ENCODE peak calls at places on chromosomes 5 and 9, in six cellular contexts. One of them, this sample, is unnamed.

GRCh38 chr5:105817906-105818305 is 1852.8 kb downstream of the EFNA5 start:
- DNase-seq in EH: no peak
- DNase-seq in HuH-7: no peak
- DNase-seq in activated CD4-positive, alpha-beta T cell treated with anti-CD3 and anti-CD28 coated beads, Interleukin-2, amount 50 U/mL, for 1 hour: no peak
- DNase-seq in T-helper 1 cell: no peak
- DNase-seq in SW 1271: no peak
- DNase-seq in this sample: no peak

GRCh38 chr5:65489119-65489518 is 7.4 kb upstream of the ADAMTS6 start:
- DNase-seq in EH: no peak
- DNase-seq in HuH-7: no peak
- DNase-seq in activated CD4-positive, alpha-beta T cell treated with anti-CD3 and anti-CD28 coated beads, Interleukin-2, amount 50 U/mL, for 1 hour: no peak
- DNase-seq in T-helper 1 cell: no peak
- DNase-seq in SW 1271: no peak
- DNase-seq in this sample: no peak

GRCh38 chr9:12784461-12785250 is 9.8 kb downstream of the LURAP1L start:
- DNase-seq in EH: peak; percentile 91
- DNase-seq in HuH-7: no peak
- DNase-seq in activated CD4-positive, alpha-beta T cell treated with anti-CD3 and anti-CD28 coated beads, Interleukin-2, amount 50 U/mL, for 1 hour: no peak
- DNase-seq in T-helper 1 cell: no peak
- DNase-seq in SW 1271: peak; percentile 76
- DNase-seq in this sample: no peak

GRCh38 chr9:78919701-78920100 is 622.8 kb downstream of the PSAT1 start:
- DNase-seq in EH: no peak
- DNase-seq in HuH-7: no peak
- DNase-seq in activated CD4-positive, alpha-beta T cell treated with anti-CD3 and anti-CD28 coated beads, Interleukin-2, amount 50 U/mL, for 1 hour: no peak
- DNase-seq in T-helper 1 cell: no peak
- DNase-seq in SW 1271: no peak
- DNase-seq in this sample: no peak

GRCh38 chr5:116922532-116922931 is 347.9 kb upstream of the SEMA6A start:
- DNase-seq in EH: no peak
- DNase-seq in HuH-7: no peak
- DNase-seq in activated CD4-positive, alpha-beta T cell treated with anti-CD3 and anti-CD28 coated beads, Interleukin-2, amount 50 U/mL, for 1 hour: no peak
- DNase-seq in T-helper 1 cell: no peak
- DNase-seq in SW 1271: no peak
- DNase-seq in this sample: no peak

GRCh38 chr5:37966291-37966690 is 126.5 kb upstream of the GDNF start:
- DNase-seq in EH: peak; percentile 36
- DNase-seq in HuH-7: no peak
- DNase-seq in activated CD4-positive, alpha-beta T cell treated with anti-CD3 and anti-CD28 coated beads, Interleukin-2, amount 50 U/mL, for 1 hour: no peak
- DNase-seq in T-helper 1 cell: no peak
- DNase-seq in SW 1271: no peak
- DNase-seq in this sample: no peak

GRCh38 chr9:79166005-79166404 is 405.8 kb upstream of the TLE4 start:
- DNase-seq in EH: peak; percentile 81
- DNase-seq in HuH-7: peak; percentile 29
- DNase-seq in activated CD4-positive, alpha-beta T cell treated with anti-CD3 and anti-CD28 coated beads, Interleukin-2, amount 50 U/mL, for 1 hour: no peak
- DNase-seq in T-helper 1 cell: no peak
- DNase-seq in SW 1271: no peak
- DNase-seq in this sample: no peak

GRCh38 chr5:168798065-168799023 is 219.2 kb upstream of the PANK3 start:
- DNase-seq in EH: no peak
- DNase-seq in HuH-7: no peak
- DNase-seq in activated CD4-positive, alpha-beta T cell treated with anti-CD3 and anti-CD28 coated beads, Interleukin-2, amount 50 U/mL, for 1 hour: no peak
- DNase-seq in T-helper 1 cell: no peak
- DNase-seq in SW 1271: no peak
- DNase-seq in this sample: no peak

GRCh38 chr5:170519500-170519899 is 15.7 kb downstream of the KCNIP1 start:
- DNase-seq in EH: no peak
- DNase-seq in HuH-7: no peak
- DNase-seq in activated CD4-positive, alpha-beta T cell treated with anti-CD3 and anti-CD28 coated beads, Interleukin-2, amount 50 U/mL, for 1 hour: no peak
- DNase-seq in T-helper 1 cell: no peak
- DNase-seq in SW 1271: no peak
- DNase-seq in this sample: no peak

GRCh38 chr5:111242606-111243005 is 18.4 kb downstream of the CAMK4 start:
- DNase-seq in EH: no peak
- DNase-seq in HuH-7: no peak
- DNase-seq in activated CD4-positive, alpha-beta T cell treated with anti-CD3 and anti-CD28 coated beads, Interleukin-2, amount 50 U/mL, for 1 hour: no peak
- DNase-seq in T-helper 1 cell: no peak
- DNase-seq in SW 1271: no peak
- DNase-seq in this sample: no peak

GRCh38 chr9:35667939-35668338 is 2.9 kb upstream of the ARHGEF39 start:
- DNase-seq in EH: no peak
- DNase-seq in HuH-7: no peak
- DNase-seq in activated CD4-positive, alpha-beta T cell treated with anti-CD3 and anti-CD28 coated beads, Interleukin-2, amount 50 U/mL, for 1 hour: no peak
- DNase-seq in T-helper 1 cell: no peak
- DNase-seq in SW 1271: no peak
- DNase-seq in this sample: no peak

GRCh38 chr5:16461782-16462181 is 3.8 kb downstream of the ZNF622 start:
- DNase-seq in EH: peak; percentile 97
- DNase-seq in HuH-7: no peak
- DNase-seq in activated CD4-positive, alpha-beta T cell treated with anti-CD3 and anti-CD28 coated beads, Interleukin-2, amount 50 U/mL, for 1 hour: no peak
- DNase-seq in T-helper 1 cell: no peak
- DNase-seq in SW 1271: peak; percentile 78
- DNase-seq in this sample: no peak

GRCh38 chr9:87891754-87892153 is 9.1 kb downstream of the SPATA31E1 start:
- DNase-seq in EH: no peak
- DNase-seq in HuH-7: no peak
- DNase-seq in activated CD4-positive, alpha-beta T cell treated with anti-CD3 and anti-CD28 coated beads, Interleukin-2, amount 50 U/mL, for 1 hour: no peak
- DNase-seq in T-helper 1 cell: no peak
- DNase-seq in SW 1271: no peak
- DNase-seq in this sample: no peak

GRCh38 chr5:16536246-16536645 is 70.6 kb upstream of the ZNF622 start:
- DNase-seq in EH: peak; percentile 35
- DNase-seq in HuH-7: no peak
- DNase-seq in activated CD4-positive, alpha-beta T cell treated with anti-CD3 and anti-CD28 coated beads, Interleukin-2, amount 50 U/mL, for 1 hour: no peak
- DNase-seq in T-helper 1 cell: no peak
- DNase-seq in SW 1271: no peak
- DNase-seq in this sample: no peak

GRCh38 chr9:7273575-7273974 is 515.8 kb downstream of the KDM4C start:
- DNase-seq in EH: peak; percentile 28
- DNase-seq in HuH-7: no peak
- DNase-seq in activated CD4-positive, alpha-beta T cell treated with anti-CD3 and anti-CD28 coated beads, Interleukin-2, amount 50 U/mL, for 1 hour: no peak
- DNase-seq in T-helper 1 cell: no peak
- DNase-seq in SW 1271: no peak
- DNase-seq in this sample: no peak

GRCh38 chr5:138601444-138601843 is 26.2 kb upstream of the HSPA9 start:
- DNase-seq in EH: peak; percentile 87
- DNase-seq in HuH-7: no peak
- DNase-seq in activated CD4-positive, alpha-beta T cell treated with anti-CD3 and anti-CD28 coated beads, Interleukin-2, amount 50 U/mL, for 1 hour: no peak
- DNase-seq in T-helper 1 cell: peak; percentile 41
- DNase-seq in SW 1271: peak; percentile 12
- DNase-seq in this sample: no peak

GRCh38 chr5:1164696-1165630 is 36.4 kb upstream of the SLC6A19 start:
- DNase-seq in EH: no peak
- DNase-seq in HuH-7: no peak
- DNase-seq in activated CD4-positive, alpha-beta T cell treated with anti-CD3 and anti-CD28 coated beads, Interleukin-2, amount 50 U/mL, for 1 hour: no peak
- DNase-seq in T-helper 1 cell: no peak
- DNase-seq in SW 1271: no peak
- DNase-seq in this sample: no peak

GRCh38 chr5:168656633-168657032 is 77.5 kb upstream of the PANK3 start:
- DNase-seq in EH: peak; percentile 56
- DNase-seq in HuH-7: no peak
- DNase-seq in activated CD4-positive, alpha-beta T cell treated with anti-CD3 and anti-CD28 coated beads, Interleukin-2, amount 50 U/mL, for 1 hour: no peak
- DNase-seq in T-helper 1 cell: no peak
- DNase-seq in SW 1271: no peak
- DNase-seq in this sample: no peak

GRCh38 chr5:174608631-174609097 is 115.7 kb upstream of the MSX2 start:
- DNase-seq in EH: no peak
- DNase-seq in HuH-7: no peak
- DNase-seq in activated CD4-positive, alpha-beta T cell treated with anti-CD3 and anti-CD28 coated beads, Interleukin-2, amount 50 U/mL, for 1 hour: no peak
- DNase-seq in T-helper 1 cell: no peak
- DNase-seq in SW 1271: no peak
- DNase-seq in this sample: no peak

GRCh38 chr9:104831681-104832080 is 67.8 kb downstream of the NIPSNAP3B start:
- DNase-seq in EH: peak; percentile 69
- DNase-seq in HuH-7: no peak
- DNase-seq in activated CD4-positive, alpha-beta T cell treated with anti-CD3 and anti-CD28 coated beads, Interleukin-2, amount 50 U/mL, for 1 hour: no peak
- DNase-seq in T-helper 1 cell: no peak
- DNase-seq in SW 1271: no peak
- DNase-seq in this sample: no peak

GRCh38 chr9:83477120-83477519 is 61.1 kb downstream of the FRMD3 start:
- DNase-seq in EH: no peak
- DNase-seq in HuH-7: no peak
- DNase-seq in activated CD4-positive, alpha-beta T cell treated with anti-CD3 and anti-CD28 coated beads, Interleukin-2, amount 50 U/mL, for 1 hour: no peak
- DNase-seq in T-helper 1 cell: no peak
- DNase-seq in SW 1271: no peak
- DNase-seq in this sample: no peak

GRCh38 chr9:130446111-130446861 is 1.5 kb downstream of the ASS1 start:
- DNase-seq in EH: peak; percentile 95
- DNase-seq in HuH-7: no peak
- DNase-seq in activated CD4-positive, alpha-beta T cell treated with anti-CD3 and anti-CD28 coated beads, Interleukin-2, amount 50 U/mL, for 1 hour: no peak
- DNase-seq in T-helper 1 cell: no peak
- DNase-seq in SW 1271: no peak
- DNase-seq in this sample: no peak

GRCh38 chr5:138465288-138466057 is at the start of gene EGR1:
- DNase-seq in EH: peak; percentile 95
- DNase-seq in HuH-7: peak; percentile 85
- DNase-seq in activated CD4-positive, alpha-beta T cell treated with anti-CD3 and anti-CD28 coated beads, Interleukin-2, amount 50 U/mL, for 1 hour: peak; percentile 95
- DNase-seq in T-helper 1 cell: peak; percentile 96
- DNase-seq in SW 1271: peak; percentile 95
- DNase-seq in this sample: peak; percentile 84

GRCh38 chr5:109347252-109347888 is 62.4 kb downstream of the PJA2 start:
- DNase-seq in EH: no peak
- DNase-seq in HuH-7: no peak
- DNase-seq in activated CD4-positive, alpha-beta T cell treated with anti-CD3 and anti-CD28 coated beads, Interleukin-2, amount 50 U/mL, for 1 hour: no peak
- DNase-seq in T-helper 1 cell: no peak
- DNase-seq in SW 1271: no peak
- DNase-seq in this sample: no peak

GRCh38 chr5:31809037-31809910 is 170.3 kb downstream of the PDZD2 start:
- DNase-seq in EH: peak; percentile 77
- DNase-seq in HuH-7: peak; percentile 62
- DNase-seq in activated CD4-positive, alpha-beta T cell treated with anti-CD3 and anti-CD28 coated beads, Interleukin-2, amount 50 U/mL, for 1 hour: peak; percentile 3
- DNase-seq in T-helper 1 cell: no peak
- DNase-seq in SW 1271: peak; percentile 78
- DNase-seq in this sample: no peak

GRCh38 chr5:179267071-179267670 is 78.1 kb downstream of the ADAMTS2 start:
- DNase-seq in EH: peak; percentile 44
- DNase-seq in HuH-7: no peak
- DNase-seq in activated CD4-positive, alpha-beta T cell treated with anti-CD3 and anti-CD28 coated beads, Interleukin-2, amount 50 U/mL, for 1 hour: no peak
- DNase-seq in T-helper 1 cell: no peak
- DNase-seq in SW 1271: no peak
- DNase-seq in this sample: no peak

GRCh38 chr9:80994892-80995291 is 694.5 kb downstream of the TLE1 start:
- DNase-seq in EH: no peak
- DNase-seq in HuH-7: no peak
- DNase-seq in activated CD4-positive, alpha-beta T cell treated with anti-CD3 and anti-CD28 coated beads, Interleukin-2, amount 50 U/mL, for 1 hour: no peak
- DNase-seq in T-helper 1 cell: no peak
- DNase-seq in SW 1271: peak; percentile 8
- DNase-seq in this sample: no peak

GRCh38 chr5:431001-431710 is 11.8 kb upstream of the EXOC3 start:
- DNase-seq in EH: peak; percentile 45
- DNase-seq in HuH-7: peak; percentile 98
- DNase-seq in activated CD4-positive, alpha-beta T cell treated with anti-CD3 and anti-CD28 coated beads, Interleukin-2, amount 50 U/mL, for 1 hour: peak; percentile 23
- DNase-seq in T-helper 1 cell: peak; percentile 42
- DNase-seq in SW 1271: peak; percentile 16
- DNase-seq in this sample: no peak

GRCh38 chr5:122665087-122665486 is 109.8 kb upstream of the SNX2 start:
- DNase-seq in EH: no peak
- DNase-seq in HuH-7: no peak
- DNase-seq in activated CD4-positive, alpha-beta T cell treated with anti-CD3 and anti-CD28 coated beads, Interleukin-2, amount 50 U/mL, for 1 hour: no peak
- DNase-seq in T-helper 1 cell: no peak
- DNase-seq in SW 1271: no peak
- DNase-seq in this sample: no peak

GRCh38 chr5:5145651-5146529 is 5.8 kb downstream of the ADAMTS16 start:
- DNase-seq in EH: peak; percentile 9
- DNase-seq in HuH-7: no peak
- DNase-seq in activated CD4-positive, alpha-beta T cell treated with anti-CD3 and anti-CD28 coated beads, Interleukin-2, amount 50 U/mL, for 1 hour: no peak
- DNase-seq in T-helper 1 cell: no peak
- DNase-seq in SW 1271: no peak
- DNase-seq in this sample: no peak

GRCh38 chr5:83741571-83741970 is 20.9 kb upstream of the HAPLN1 start:
- DNase-seq in EH: no peak
- DNase-seq in HuH-7: no peak
- DNase-seq in activated CD4-positive, alpha-beta T cell treated with anti-CD3 and anti-CD28 coated beads, Interleukin-2, amount 50 U/mL, for 1 hour: no peak
- DNase-seq in T-helper 1 cell: no peak
- DNase-seq in SW 1271: no peak
- DNase-seq in this sample: no peak

GRCh38 chr5:31901807-31902530 is 263.0 kb downstream of the PDZD2 start:
- DNase-seq in EH: no peak
- DNase-seq in HuH-7: no peak
- DNase-seq in activated CD4-positive, alpha-beta T cell treated with anti-CD3 and anti-CD28 coated beads, Interleukin-2, amount 50 U/mL, for 1 hour: no peak
- DNase-seq in T-helper 1 cell: no peak
- DNase-seq in SW 1271: no peak
- DNase-seq in this sample: no peak

GRCh38 chr5:61245936-61246335 is 83.7 kb upstream of the SMIM15 start:
- DNase-seq in EH: no peak
- DNase-seq in HuH-7: no peak
- DNase-seq in activated CD4-positive, alpha-beta T cell treated with anti-CD3 and anti-CD28 coated beads, Interleukin-2, amount 50 U/mL, for 1 hour: no peak
- DNase-seq in T-helper 1 cell: no peak
- DNase-seq in SW 1271: no peak
- DNase-seq in this sample: no peak

GRCh38 chr5:30874234-30875034 is 319.1 kb upstream of the CDH6 start:
- DNase-seq in EH: no peak
- DNase-seq in HuH-7: no peak
- DNase-seq in activated CD4-positive, alpha-beta T cell treated with anti-CD3 and anti-CD28 coated beads, Interleukin-2, amount 50 U/mL, for 1 hour: no peak
- DNase-seq in T-helper 1 cell: no peak
- DNase-seq in SW 1271: no peak
- DNase-seq in this sample: no peak

GRCh38 chr9:123586140-123586735 is 230.2 kb downstream of the CRB2 start:
- DNase-seq in EH: no peak
- DNase-seq in HuH-7: no peak
- DNase-seq in activated CD4-positive, alpha-beta T cell treated with anti-CD3 and anti-CD28 coated beads, Interleukin-2, amount 50 U/mL, for 1 hour: no peak
- DNase-seq in T-helper 1 cell: no peak
- DNase-seq in SW 1271: no peak
- DNase-seq in this sample: no peak